ENCODE peak calls at places on chromosomes 4 and X, in four cellular contexts. T, U, X and H are unnamed samples. For H3K79me2 and H3K4me1, the result is how much of the 10 kb centered on the place peaks cover.

GRCh38 chrX:2595258-2595657 is 94.5 kb upstream of the DHRSX start:
- DNase-seq in X (no peak), T (no peak), U (no peak), H (no peak)

GRCh38 chrX:69060631-69061408 is 104.4 kb downstream of the PJA1 start:
- DNase-seq in X (no peak), T (peak), U (no peak), H (no peak)

GRCh38 chrX:36898301-36898700 is 109.9 kb upstream of the FAM47C start:
- DNase-seq in T (peak), X (peak), U (peak), H (peak)

GRCh38 chr4:88964450-88964849 is 92.5 kb downstream of the FAM13A start:
- DNase-seq in T (peak), U (no peak), X (no peak), H (no peak)

GRCh38 chrX:155985208-155985607 is 12.3 kb upstream of the IL9R start:
- DNase-seq in X (no peak), U (no peak), T (no peak), H (no peak)

GRCh38 chr4:88008624-88009235 is 1.3 kb downstream of the PKD2 start:
- DNase-seq in X (peak), T (peak), U (peak), H (no peak)

GRCh38 chr4:156999175-156999517 is 27.5 kb upstream of the PDGFC start:
- DNase-seq in T (peak), X (no peak), U (no peak), H (no peak)

GRCh38 chr4:128379860-128380259 is 92.2 kb upstream of the PGRMC2 start:
- DNase-seq in U (peak), T (peak), X (peak), H (peak)

GRCh38 chrX:85018471-85018870 is 14.8 kb downstream of the APOOL start:
- DNase-seq in X (no peak), T (no peak), U (no peak), H (no peak)
- H3K79me2 ChIP-seq in X (half or more), T (under half), U (half or more), H (under half)

DNA sequence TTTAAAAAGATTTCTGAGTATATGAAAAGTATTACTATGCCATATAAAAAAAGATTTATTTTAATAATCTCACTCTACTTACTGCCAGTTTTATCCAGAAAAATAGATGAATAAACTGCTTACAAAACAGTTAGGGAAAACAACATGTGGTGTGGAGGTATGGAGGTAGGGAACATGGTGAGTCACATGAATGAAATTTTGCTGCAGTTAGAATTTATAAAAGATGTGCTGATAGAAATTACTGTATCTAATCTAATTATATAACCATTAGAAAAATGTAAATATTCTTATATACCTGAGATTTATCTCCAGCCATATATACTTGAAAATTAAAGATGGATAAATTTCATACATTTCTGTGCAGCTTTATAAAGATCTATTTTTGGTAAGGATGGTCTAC is 184.0 kb upstream of the ANK2 start:
- DNase-seq in T (no peak), U (no peak), X (no peak), H (no peak)
- H3K4me1 ChIP-seq in T (under half), U (under half), X (under half), H (under half)

DNA sequence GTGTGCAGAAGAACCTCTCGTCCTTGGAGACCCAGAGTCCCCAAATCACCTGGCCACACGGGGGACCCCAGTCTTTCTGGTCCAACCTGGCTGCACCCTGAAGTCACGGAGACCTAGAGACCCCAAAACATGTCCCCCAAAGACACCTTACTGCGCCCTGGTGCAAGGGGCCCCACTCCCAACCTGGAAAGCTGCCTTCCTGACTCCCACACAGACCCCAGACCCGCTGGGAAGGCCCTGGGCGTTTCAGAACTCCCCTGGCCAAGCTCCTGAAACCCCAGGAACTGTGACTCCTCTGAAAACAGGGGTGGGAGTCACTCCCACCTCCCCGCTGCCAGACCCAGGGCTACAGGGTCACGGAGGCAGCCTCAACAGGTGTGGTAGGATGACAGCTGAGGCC is 12.7 kb upstream of the SHOX start:
- DNase-seq in X (no peak), T (no peak), U (no peak), H (no peak)
- H3K79me2 ChIP-seq in X (under half), T (under half), U (under half), H (under half)

GRCh38 chr4:168848977-168849687 is 160.9 kb downstream of the CBR4 start:
- DNase-seq in X (no peak), T (no peak), U (peak), H (no peak)
- H3K4me1 ChIP-seq in X (under half), T (under half), U (under half), H (under half)